ENCODE peak calls at places on chromosomes 16 and 17, in six cellular contexts. One of them, this sample, is unnamed.

GRCh38 chr17:69511244-69511643 is 96.7 kb downstream of the MAP2K6 start:
- DNase-seq in CD8-positive, alpha-beta memory T cell: no peak
- DNase-seq in breast epithelium: no peak
- DNase-seq in aorta: no peak
- DNase-seq in stomach: no peak
- DNase-seq in HepG2: no peak
- DNase-seq in this sample: no peak

GRCh38 chr16:88809068-88809675 is 2.6 kb downstream of the APRT start:
- DNase-seq in CD8-positive, alpha-beta memory T cell: no peak
- DNase-seq in breast epithelium: no peak
- DNase-seq in aorta: no peak
- DNase-seq in stomach: no peak
- DNase-seq in HepG2: no peak
- DNase-seq in this sample: peak; percentile 56

GRCh38 chr17:76566988-76567431 is 18.6 kb downstream of the ST6GALNAC2 start:
- DNase-seq in CD8-positive, alpha-beta memory T cell: no peak
- DNase-seq in breast epithelium: no peak
- DNase-seq in aorta: no peak
- DNase-seq in stomach: no peak
- DNase-seq in HepG2: no peak
- DNase-seq in this sample: no peak

GRCh38 chr17:3005696-3006095 is 57.7 kb downstream of the OR1D5 start:
- DNase-seq in CD8-positive, alpha-beta memory T cell: no peak
- DNase-seq in breast epithelium: no peak
- DNase-seq in aorta: no peak
- DNase-seq in stomach: no peak
- DNase-seq in HepG2: no peak
- DNase-seq in this sample: no peak

GRCh38 chr17:66964930-66965800 is 658 bp downstream of the CACNG4 start:
- DNase-seq in CD8-positive, alpha-beta memory T cell: no peak
- DNase-seq in breast epithelium: peak; percentile 53
- DNase-seq in aorta: no peak
- DNase-seq in stomach: no peak
- DNase-seq in HepG2: no peak
- DNase-seq in this sample: no peak

GRCh38 chr17:79825580-79825921 is 13.7 kb downstream of the CBX4 start:
- DNase-seq in CD8-positive, alpha-beta memory T cell: no peak
- DNase-seq in breast epithelium: no peak
- DNase-seq in aorta: no peak
- DNase-seq in stomach: no peak
- DNase-seq in HepG2: no peak
- DNase-seq in this sample: no peak

GRCh38 chr16:81836279-81837054 is 57.4 kb downstream of the PLCG2 start:
- DNase-seq in CD8-positive, alpha-beta memory T cell: no peak
- DNase-seq in breast epithelium: no peak
- DNase-seq in aorta: no peak
- DNase-seq in stomach: no peak
- DNase-seq in HepG2: no peak
- DNase-seq in this sample: no peak

GRCh38 chr17:9241371-9241712 is 220.0 kb downstream of the NTN1 start:
- DNase-seq in CD8-positive, alpha-beta memory T cell: no peak
- DNase-seq in breast epithelium: peak; percentile 35
- DNase-seq in aorta: peak; percentile 81
- DNase-seq in stomach: peak; percentile 28
- DNase-seq in HepG2: no peak
- DNase-seq in this sample: no peak

GRCh38 chr17:59547131-59547915 is 18.1 kb upstream of the DHX40 start:
- DNase-seq in CD8-positive, alpha-beta memory T cell: no peak
- DNase-seq in breast epithelium: no peak
- DNase-seq in aorta: no peak
- DNase-seq in stomach: no peak
- DNase-seq in HepG2: no peak
- DNase-seq in this sample: no peak

GRCh38 chr17:27958708-27959381 is 65.7 kb upstream of the LYRM9 start:
- DNase-seq in CD8-positive, alpha-beta memory T cell: no peak
- DNase-seq in breast epithelium: no peak
- DNase-seq in aorta: no peak
- DNase-seq in stomach: no peak
- DNase-seq in HepG2: no peak
- DNase-seq in this sample: no peak

GRCh38 chr16:24045641-24046040 is 209.9 kb downstream of the PRKCB start:
- DNase-seq in CD8-positive, alpha-beta memory T cell: no peak
- DNase-seq in breast epithelium: no peak
- DNase-seq in aorta: no peak
- DNase-seq in stomach: no peak
- DNase-seq in HepG2: no peak
- DNase-seq in this sample: no peak

GRCh38 chr17:16417399-16417798 is 2.0 kb downstream of the TRPV2 start:
- DNase-seq in CD8-positive, alpha-beta memory T cell: no peak
- DNase-seq in breast epithelium: no peak
- DNase-seq in aorta: no peak
- DNase-seq in stomach: no peak
- DNase-seq in HepG2: no peak
- DNase-seq in this sample: no peak

GRCh38 chr17:51660266-51660665 is 399.9 kb downstream of the UTP18 start:
- DNase-seq in CD8-positive, alpha-beta memory T cell: no peak
- DNase-seq in breast epithelium: no peak
- DNase-seq in aorta: no peak
- DNase-seq in stomach: no peak
- DNase-seq in HepG2: no peak
- DNase-seq in this sample: no peak

GRCh38 chr16:21076186-21076883 is 74.3 kb downstream of the DNAH3 start:
- DNase-seq in CD8-positive, alpha-beta memory T cell: no peak
- DNase-seq in breast epithelium: no peak
- DNase-seq in aorta: no peak
- DNase-seq in stomach: no peak
- DNase-seq in HepG2: peak; percentile 32
- DNase-seq in this sample: no peak

GRCh38 chr16:66553223-66553622 is 847 bp downstream of the CKLF start:
- DNase-seq in CD8-positive, alpha-beta memory T cell: no peak
- DNase-seq in breast epithelium: no peak
- DNase-seq in aorta: no peak
- DNase-seq in stomach: peak; percentile 29
- DNase-seq in HepG2: no peak
- DNase-seq in this sample: no peak

DNA sequence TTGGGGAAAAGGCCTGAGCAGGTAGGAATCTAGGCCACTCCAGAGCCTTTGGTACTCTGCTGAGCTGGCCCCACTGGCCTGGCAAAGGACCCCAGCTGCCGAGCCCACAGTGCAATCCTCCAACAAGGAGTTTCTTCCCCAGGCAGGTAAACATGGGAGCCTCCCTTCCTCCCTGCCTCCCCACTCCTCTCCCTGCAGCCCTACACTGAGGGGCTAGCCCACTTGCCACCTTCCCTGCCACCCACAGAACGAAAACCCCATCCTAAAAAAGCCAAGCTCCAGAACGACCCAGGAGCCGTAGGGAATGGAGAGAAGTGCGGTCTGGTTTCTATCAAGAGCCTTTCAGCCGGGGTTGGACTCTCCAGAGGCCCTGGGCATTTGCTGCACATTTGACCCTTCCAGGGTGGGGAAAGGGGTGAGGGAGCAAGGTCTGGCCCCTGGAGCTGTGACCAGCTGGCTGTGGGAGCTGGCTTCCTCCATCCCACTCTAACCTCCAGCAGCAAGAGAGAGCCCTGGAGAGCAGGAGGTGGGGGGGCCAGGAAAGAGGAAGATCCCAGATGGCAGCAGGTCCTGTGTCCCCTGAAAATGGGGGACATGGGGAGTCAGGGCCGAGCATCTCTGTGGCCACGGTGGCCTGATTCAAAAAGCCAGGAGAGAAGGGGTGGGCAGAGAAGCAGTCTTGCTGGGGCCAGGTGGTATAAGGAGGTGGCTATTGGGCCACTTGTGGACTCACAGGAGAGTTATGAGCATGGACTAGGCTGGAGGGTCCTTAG is 1.3 kb downstream of the HID1 start:
- DNase-seq in CD8-positive, alpha-beta memory T cell: no peak
- DNase-seq in breast epithelium: no peak
- DNase-seq in aorta: peak; percentile 61
- DNase-seq in stomach: no peak
- DNase-seq in HepG2: no peak
- DNase-seq in this sample: no peak
- H3K27ac ChIP-seq in CD8-positive, alpha-beta memory T cell: no peak overlapping the region
- H3K27ac ChIP-seq in breast epithelium: peak overlapping the region; percentile 94
- H3K27ac ChIP-seq in aorta: no peak overlapping the region
- H3K27ac ChIP-seq in stomach: peak overlapping the region; percentile 87
- H3K27ac ChIP-seq in HepG2: no peak overlapping the region
- H3K27ac ChIP-seq in this sample: peak overlapping the region; percentile 47

DNA sequence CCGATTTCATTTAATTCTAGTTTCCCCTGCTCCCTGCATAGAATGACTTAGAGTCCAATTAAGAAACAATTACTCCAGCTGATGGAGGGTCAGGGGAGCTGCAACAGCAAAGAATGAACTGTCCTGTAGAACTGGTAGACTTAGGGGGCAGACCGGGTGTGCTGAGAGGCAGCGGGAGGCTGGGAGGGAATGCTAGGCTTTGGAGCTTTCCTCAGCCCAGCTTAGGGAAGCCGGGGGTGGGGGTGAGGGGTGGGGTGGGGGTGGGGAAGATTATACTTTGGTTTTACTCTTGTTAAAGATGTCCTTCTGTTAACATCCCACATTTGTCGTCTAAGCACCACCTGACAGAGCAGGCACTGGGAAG is 458.6 kb upstream of the ASIC2 start:
- DNase-seq in CD8-positive, alpha-beta memory T cell: no peak
- DNase-seq in breast epithelium: no peak
- DNase-seq in aorta: no peak
- DNase-seq in stomach: no peak
- DNase-seq in HepG2: no peak
- DNase-seq in this sample: no peak
- H3K4me3 ChIP-seq in CD8-positive, alpha-beta memory T cell: no peak overlapping the region
- H3K4me3 ChIP-seq in breast epithelium: no peak overlapping the region
- H3K4me3 ChIP-seq in aorta: no peak overlapping the region
- H3K4me3 ChIP-seq in stomach: no peak overlapping the region
- H3K4me3 ChIP-seq in HepG2: no peak overlapping the region
- H3K4me3 ChIP-seq in this sample: no peak overlapping the region

GRCh38 chr16:31676731-31677130 is 149.0 kb downstream of the AHSP start:
- DNase-seq in CD8-positive, alpha-beta memory T cell: no peak
- DNase-seq in breast epithelium: no peak
- DNase-seq in aorta: no peak
- DNase-seq in stomach: no peak
- DNase-seq in HepG2: no peak
- DNase-seq in this sample: no peak

GRCh38 chr16:31674686-31675085 is 147.0 kb downstream of the AHSP start:
- DNase-seq in CD8-positive, alpha-beta memory T cell: no peak
- DNase-seq in breast epithelium: no peak
- DNase-seq in aorta: no peak
- DNase-seq in stomach: no peak
- DNase-seq in HepG2: no peak
- DNase-seq in this sample: no peak

DNA sequence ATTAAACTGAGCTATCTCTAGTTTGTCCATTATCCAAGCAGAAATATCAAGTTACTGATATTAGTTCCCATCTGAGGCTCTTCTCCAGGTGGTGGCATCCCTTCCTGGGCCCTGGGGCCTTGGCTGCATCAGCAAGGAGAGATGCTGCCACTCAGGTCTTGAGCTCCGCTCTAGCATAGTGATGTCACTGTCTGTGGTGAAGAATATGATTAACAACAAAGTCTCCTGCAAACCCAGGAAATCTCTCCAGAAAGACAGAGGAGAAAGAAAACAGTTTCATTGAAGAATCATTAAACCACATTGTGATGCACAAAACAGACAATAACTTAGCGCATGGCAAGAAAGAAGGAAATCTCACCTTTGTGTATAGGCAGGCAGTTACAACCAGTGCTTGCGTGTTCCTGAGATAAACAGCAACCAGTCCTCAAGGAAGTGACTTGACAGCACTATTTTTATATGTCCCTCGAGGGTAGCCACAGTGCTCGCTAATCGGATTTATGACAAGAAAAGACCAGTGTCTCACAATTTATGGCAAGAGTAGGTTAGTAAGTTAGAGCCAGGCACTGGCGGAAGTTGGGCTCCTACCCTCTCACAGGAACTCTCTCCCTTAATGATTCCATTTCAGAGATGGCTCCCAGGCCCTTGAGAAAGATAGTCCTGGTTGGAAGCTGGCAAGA is 151.1 kb downstream of the AHSP start:
- DNase-seq in CD8-positive, alpha-beta memory T cell: no peak
- DNase-seq in breast epithelium: no peak
- DNase-seq in aorta: no peak
- DNase-seq in stomach: no peak
- DNase-seq in HepG2: no peak
- DNase-seq in this sample: no peak
- H3K9me3 ChIP-seq in CD8-positive, alpha-beta memory T cell: no peaks in the 10 kb centered on the region
- H3K9me3 ChIP-seq in breast epithelium: no peaks in the 10 kb centered on the region
- H3K9me3 ChIP-seq in aorta: no peaks in the 10 kb centered on the region
- H3K9me3 ChIP-seq in stomach: no peaks in the 10 kb centered on the region
- H3K9me3 ChIP-seq in HepG2: no peaks in the 10 kb centered on the region
- H3K9me3 ChIP-seq in this sample: no peaks in the 10 kb centered on the region

DNA sequence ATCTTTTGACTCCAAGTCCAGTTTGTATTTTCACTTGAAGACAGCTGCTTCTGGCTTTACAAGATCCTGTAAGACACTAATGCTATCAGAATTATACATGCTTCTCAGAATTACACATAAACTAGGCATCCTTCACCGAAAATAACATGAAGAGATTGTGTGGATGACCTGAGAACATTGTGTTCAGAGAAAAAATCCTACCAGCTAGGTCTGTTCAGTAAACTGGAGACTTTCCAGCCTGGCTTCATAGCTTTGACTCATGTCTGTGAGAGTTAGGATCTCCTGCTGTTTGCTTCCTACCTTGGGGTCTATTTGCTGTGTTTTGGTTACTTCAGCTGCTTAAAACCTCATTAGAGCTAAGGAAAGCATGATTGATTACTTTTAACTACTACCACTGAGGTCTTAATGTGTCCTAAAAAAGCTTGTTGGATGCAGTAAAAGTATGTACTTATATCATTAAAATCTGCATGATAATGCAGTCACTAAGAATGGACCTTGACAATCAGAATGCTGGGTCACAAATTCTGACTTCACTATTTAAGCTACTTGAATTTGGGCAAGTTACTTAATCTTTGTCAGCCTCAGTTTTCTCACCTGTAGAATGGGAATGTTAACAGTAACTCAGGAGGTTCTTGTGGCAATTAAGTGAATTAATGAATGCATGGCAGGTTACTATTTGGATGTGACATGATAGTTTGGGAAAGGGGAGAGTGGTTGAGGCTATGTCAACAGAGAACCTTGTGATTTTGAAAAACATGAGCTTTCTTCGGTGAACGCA is 8.0 kb upstream of the MYH13 start:
- DNase-seq in CD8-positive, alpha-beta memory T cell: no peak
- DNase-seq in breast epithelium: no peak
- DNase-seq in aorta: no peak
- DNase-seq in stomach: no peak
- DNase-seq in HepG2: no peak
- DNase-seq in this sample: no peak
- H3K27ac ChIP-seq in CD8-positive, alpha-beta memory T cell: no peak overlapping the region
- H3K27ac ChIP-seq in breast epithelium: no peak overlapping the region
- H3K27ac ChIP-seq in aorta: no peak overlapping the region
- H3K27ac ChIP-seq in stomach: no peak overlapping the region
- H3K27ac ChIP-seq in HepG2: no peak overlapping the region
- H3K27ac ChIP-seq in this sample: peak overlapping the region; percentile 9

GRCh38 chr16:4373356-4373908 is 1.8 kb downstream of the VASN start:
- DNase-seq in CD8-positive, alpha-beta memory T cell: no peak
- DNase-seq in breast epithelium: no peak
- DNase-seq in aorta: no peak
- DNase-seq in stomach: no peak
- DNase-seq in HepG2: no peak
- DNase-seq in this sample: no peak
- H3K4me3 ChIP-seq in CD8-positive, alpha-beta memory T cell: no peak overlapping the region
- H3K4me3 ChIP-seq in breast epithelium: peak overlapping the region; percentile 82
- H3K4me3 ChIP-seq in aorta: peak overlapping the region; percentile 73
- H3K4me3 ChIP-seq in stomach: peak overlapping the region; percentile 75
- H3K4me3 ChIP-seq in HepG2: peak overlapping the region; percentile 82
- H3K4me3 ChIP-seq in this sample: peak overlapping the region; percentile 75